ENCODE peak calls at places on chromosome 22, in seven cellular contexts. N is COR-L47, Q is AG08396, D is heart right ventricle, Z is WTC11, P is smooth muscle cell of the brain vasculature, H is NCI-H82. I is an unnamed sample.

GRCh38 chr22:22201185-22201924 is 43.2 kb upstream of the VPREB1 start:
- DNase-seq in N (peak), Q (no peak), D (no peak), Z (peak), P (no peak), H (peak), I (peak)

GRCh38 chr22:36701166-36701713 is 2.3 kb downstream of the CACNG2 start:
- DNase-seq in N (no peak), Q (no peak), D (no peak), Z (no peak), P (no peak), H (peak), I (no peak)

GRCh38 chr22:19871845-19872778 is 17.4 kb upstream of the GNB1L start:
- DNase-seq in N (no peak), Q (no peak), D (no peak), Z (no peak), P (no peak), H (no peak), I (no peak)

GRCh38 chr22:23061471-23062280 is 8.6 kb upstream of the GNAZ start:
- DNase-seq in N (no peak), Q (no peak), D (peak), Z (peak), P (no peak), H (no peak), I (no peak)

GRCh38 chr22:19733755-19734154 is 10.4 kb downstream of the GP1BB start:
- DNase-seq in N (no peak), Q (no peak), D (no peak), Z (no peak), P (no peak), H (no peak), I (no peak)

GRCh38 chr22:49728566-49729271 is 99.0 kb downstream of the BRD1 start:
- DNase-seq in N (no peak), Q (no peak), D (no peak), Z (no peak), P (no peak), H (no peak), I (no peak)

GRCh38 chr22:24406322-24407277 is 20.8 kb upstream of the ADORA2A start:
- DNase-seq in N (no peak), Q (no peak), D (no peak), Z (no peak), P (no peak), H (no peak), I (no peak)

GRCh38 chr22:45170001-45170466 is 6.3 kb downstream of the NUP50 start:
- DNase-seq in N (no peak), Q (no peak), D (no peak), Z (no peak), P (no peak), H (no peak), I (no peak)

GRCh38 chr22:23127788-23128187 is 14.0 kb downstream of the RSPH14 start:
- DNase-seq in N (no peak), Q (no peak), D (no peak), Z (no peak), P (no peak), H (no peak), I (no peak)

GRCh38 chr22:19800761-19801244 is 40.2 kb downstream of the TBX1 start:
- DNase-seq in N (no peak), Q (peak), D (no peak), Z (peak), P (no peak), H (peak), I (peak)

GRCh38 chr22:21101877-21102638 is 56.3 kb downstream of the LRRC74B start:
- DNase-seq in N (no peak), Q (no peak), D (no peak), Z (no peak), P (no peak), H (no peak), I (no peak)

GRCh38 chr22:20205964-20206708 is 55.3 kb upstream of the CCDC188 start:
- DNase-seq in N (no peak), Q (peak), D (peak), Z (no peak), P (peak), H (peak), I (peak)

GRCh38 chr22:30821863-30822215 is 127.2 kb downstream of the OSBP2 start:
- DNase-seq in N (no peak), Q (no peak), D (no peak), Z (no peak), P (no peak), H (no peak), I (no peak)

GRCh38 chr22:48746789-48747425 is 1080.8 kb downstream of the BRD1 start:
- DNase-seq in N (no peak), Q (no peak), D (no peak), Z (no peak), P (no peak), H (no peak), I (no peak)

GRCh38 chr22:39432361-39432811 is 24.4 kb upstream of the MGAT3 start:
- DNase-seq in N (no peak), Q (no peak), D (no peak), Z (no peak), P (no peak), H (no peak), I (no peak)

GRCh38 chr22:38172489-38173155 is 9.0 kb downstream of the PLA2G6 start:
- DNase-seq in N (peak), Q (no peak), D (peak), Z (no peak), P (no peak), H (no peak), I (no peak)

GRCh38 chr22:42646569-42647525 is 2.3 kb downstream of the CYB5R3 start:
- DNase-seq in N (no peak), Q (no peak), D (peak), Z (no peak), P (no peak), H (no peak), I (no peak)

GRCh38 chr22:23705358-23705757 is 14.5 kb downstream of the RGL4 start:
- DNase-seq in N (no peak), Q (no peak), D (no peak), Z (no peak), P (no peak), H (no peak), I (no peak)

GRCh38 chr22:32175751-32176644 is 16.9 kb upstream of the C22orf42 start:
- DNase-seq in N (no peak), Q (no peak), D (no peak), Z (peak), P (no peak), H (no peak), I (peak)

GRCh38 chr22:36425977-36426523 is 38.3 kb upstream of the MYH9 start:
- DNase-seq in N (peak), Q (peak), D (peak), Z (no peak), P (no peak), H (peak), I (peak)

GRCh38 chr22:43978558-43978957 is 23.3 kb downstream of the SAMM50 start:
- DNase-seq in N (no peak), Q (no peak), D (no peak), Z (no peak), P (no peak), H (no peak), I (no peak)

GRCh38 chr22:31083377-31083768 is 2.3 kb downstream of the SMTN start:
- DNase-seq in N (peak), Q (no peak), D (peak), Z (no peak), P (no peak), H (no peak), I (no peak)

GRCh38 chr22:38148252-38148651 is 33.4 kb downstream of the PLA2G6 start:
- DNase-seq in N (no peak), Q (peak), D (no peak), Z (no peak), P (peak), H (no peak), I (no peak)

GRCh38 chr22:25197335-25197734 is 2.3 kb upstream of the CRYBB3 start:
- DNase-seq in N (no peak), Q (no peak), D (no peak), Z (no peak), P (no peak), H (no peak), I (no peak)

GRCh38 chr22:48240165-48240934 is 1477.9 kb downstream of the TBC1D22A start:
- DNase-seq in N (no peak), Q (no peak), D (no peak), Z (no peak), P (no peak), H (no peak), I (no peak)

GRCh38 chr22:41501209-41501608 is 32.3 kb downstream of the ACO2 start:
- DNase-seq in N (no peak), Q (no peak), D (no peak), Z (no peak), P (no peak), H (peak), I (peak)

GRCh38 chr22:26887456-26887855 is 230.1 kb downstream of the MIAT start:
- DNase-seq in N (no peak), Q (peak), D (no peak), Z (no peak), P (peak), H (no peak), I (no peak)

GRCh38 chr22:49548356-49549202 is 279.1 kb downstream of the BRD1 start:
- DNase-seq in N (no peak), Q (no peak), D (no peak), Z (peak), P (no peak), H (no peak), I (peak)

GRCh38 chr22:25067851-25068421 is 115.4 kb downstream of the KIAA1671 start:
- DNase-seq in N (no peak), Q (peak), D (no peak), Z (no peak), P (no peak), H (peak), I (no peak)

GRCh38 chr22:46500201-46500600 is 37.2 kb downstream of the CELSR1 start:
- DNase-seq in N (peak), Q (no peak), D (no peak), Z (peak), P (no peak), H (no peak), I (no peak)

GRCh38 chr22:24410110-24410856 is 17.1 kb upstream of the ADORA2A start:
- DNase-seq in N (no peak), Q (peak), D (no peak), Z (no peak), P (no peak), H (no peak), I (no peak)